ENCODE peak calls at places on chromosomes 11 and 22, in six cellular contexts. Y is Ammon's horn; S is D341Med; F is CD8-positive, alpha-beta memory T cell; T is T-cell; U is pons. Q is an unnamed sample.

GRCh38 chr11:101866619-101867491 is 48.0 kb upstream of the CEP126 start:
- DNase-seq in S (no peak), T (no peak), Y (no peak), U (no peak), F (no peak), Q (peak; percentile 63)

GRCh38 chr22:28381427-28382167 is 298.0 kb downstream of the TTC28 start:
- DNase-seq in Y (no peak), F (no peak), S (no peak), U (no peak), T (no peak), Q (peak; percentile 48)

GRCh38 chr11:106159846-106160245 is 82.4 kb downstream of the AASDHPPT start:
- DNase-seq in Y (no peak), S (no peak), T (no peak), U (no peak), F (no peak), Q (peak; percentile 53)

GRCh38 chr22:45526768-45527360 is 24.2 kb downstream of the FBLN1 start:
- DNase-seq in S (no peak), Y (no peak), T (no peak), F (no peak), U (no peak), Q (no peak)

GRCh38 chr11:3353066-3353465 is 25.9 kb downstream of the ZNF195 start:
- DNase-seq in T (no peak), S (no peak), F (no peak), U (no peak), Y (no peak), Q (no peak)

GRCh38 chr11:48022445-48022844 is 42.1 kb downstream of the PTPRJ start:
- DNase-seq in Y (no peak), U (no peak), T (no peak), S (no peak), F (no peak), Q (no peak)

GRCh38 chr11:74138572-74138971 is 32.2 kb downstream of the C2CD3 start:
- DNase-seq in Y (peak; percentile 49), U (peak; percentile 66), T (no peak), S (no peak), F (no peak), Q (peak; percentile 98)

GRCh38 chr11:44162662-44163061 is 67.2 kb downstream of the EXT2 start:
- DNase-seq in S (no peak), U (no peak), T (no peak), F (no peak), Y (no peak), Q (no peak)

GRCh38 chr22:47303161-47303890 is 540.9 kb downstream of the TBC1D22A start:
- DNase-seq in S (peak; percentile 8), U (no peak), Y (no peak), F (no peak), T (no peak), Q (no peak)

GRCh38 chr11:9735236-9735635 is 71.4 kb downstream of the SWAP70 start:
- DNase-seq in U (no peak), Y (no peak), S (no peak), F (no peak), T (no peak), Q (no peak)

GRCh38 chr11:61919841-61920631 is 2.7 kb upstream of the RAB3IL1 start:
- DNase-seq in F (no peak), Y (no peak), S (peak; percentile 24), U (no peak), T (no peak), Q (no peak)

GRCh38 chr22:45907996-45908395 is 69.0 kb downstream of the WNT7B start:
- DNase-seq in Y (no peak), U (no peak), F (no peak), T (no peak), S (no peak), Q (no peak)

GRCh38 chr11:122652495-122652894 is 3.0 kb upstream of the UBASH3B start:
- DNase-seq in Y (no peak), S (no peak), T (no peak), U (no peak), F (no peak), Q (no peak)

GRCh38 chr11:124762624-124763155 is 600 bp upstream of the ESAM start:
- DNase-seq in Y (no peak), F (no peak), S (peak; percentile 74), T (no peak), U (no peak), Q (no peak)

GRCh38 chr11:37858398-37858797 is 1260.4 kb upstream of the RAG2 start:
- DNase-seq in F (no peak), U (no peak), S (no peak), Y (no peak), T (no peak), Q (peak; percentile 0)

GRCh38 chr11:131748146-131749050 is 378.0 kb downstream of the NTM start:
- DNase-seq in S (peak; percentile 75), T (no peak), Y (peak; percentile 84), U (peak; percentile 81), F (no peak), Q (peak; percentile 79)

GRCh38 chr22:29216873-29217666 is 11.4 kb downstream of the EMID1 start:
- DNase-seq in U (peak; percentile 18), F (no peak), Y (peak; percentile 64), T (no peak), S (peak; percentile 26), Q (peak; percentile 82)

GRCh38 chr22:50010676-50011446 is 1.7 kb downstream of the IL17REL start:
- DNase-seq in F (peak; percentile 78), T (no peak), U (no peak), S (peak; percentile 43), Y (no peak), Q (no peak)

GRCh38 chr22:39999144-39999757 is 4.5 kb downstream of the FAM83F start:
- DNase-seq in Y (no peak), S (no peak), F (no peak), T (no peak), U (no peak), Q (peak; percentile 98)

GRCh38 chr22:38628444-38628843 is 27.7 kb downstream of the FAM227A start:
- DNase-seq in Y (no peak), U (no peak), T (no peak), S (no peak), F (no peak), Q (no peak)

GRCh38 chr11:11306855-11307254 is 46.2 kb downstream of the CSNK2A3 start:
- DNase-seq in U (no peak), Y (no peak), S (no peak), T (no peak), F (no peak), Q (peak; percentile 11)

GRCh38 chr22:48554893-48555552 is 1272.7 kb downstream of the BRD1 start:
- DNase-seq in T (no peak), Y (no peak), U (no peak), F (no peak), S (no peak), Q (no peak)

GRCh38 chr11:67265633-67266423 is 445 bp upstream of the GRK2 start:
- DNase-seq in T (peak; percentile 81), F (peak; percentile 80), U (no peak), Y (no peak), S (peak; percentile 94), Q (peak; percentile 31)

GRCh38 chr11:76802621-76803020 is 19.5 kb downstream of the TSKU start:
- DNase-seq in T (no peak), Y (no peak), U (no peak), F (no peak), S (peak; percentile 18), Q (no peak)

GRCh38 chr11:69460540-69461257 is 20.8 kb upstream of the LINC01488 start:
- DNase-seq in U (no peak), F (no peak), S (no peak), T (no peak), Y (no peak), Q (peak; percentile 86)

GRCh38 chr11:129747161-129747560 is 68.5 kb upstream of the TMEM45B start:
- DNase-seq in S (no peak), T (no peak), U (no peak), Y (no peak), F (no peak), Q (no peak)

GRCh38 chr22:24540470-24540869 is 14.5 kb downstream of the GUCD1 start:
- DNase-seq in U (no peak), F (no peak), S (no peak), T (no peak), Y (no peak), Q (no peak)

GRCh38 chr11:65537620-65538231 is 12.8 kb downstream of the SCYL1 start:
- DNase-seq in T (no peak), U (no peak), F (no peak), S (no peak), Y (no peak), Q (no peak)

GRCh38 chr11:76380161-76380976 is 563 bp downstream of the THAP12 start:
- DNase-seq in S (peak; percentile 72), Y (peak; percentile 13), U (no peak), F (peak; percentile 72), T (peak; percentile 33), Q (peak; percentile 15)

GRCh38 chr11:12294613-12295012 is 82.8 kb upstream of the PARVA start:
- DNase-seq in T (no peak), Y (no peak), F (no peak), S (no peak), U (no peak), Q (no peak)

GRCh38 chr11:63534895-63535461 is 1.6 kb upstream of the PLAAT4 start:
- DNase-seq in S (no peak), T (no peak), U (no peak), F (peak; percentile 63), Y (no peak), Q (no peak)

GRCh38 chr11:69159153-69159850 is 3.6 kb downstream of the SMIM38 start:
- DNase-seq in U (no peak), T (no peak), Y (no peak), S (no peak), F (peak; percentile 6), Q (no peak)

GRCh38 chr11:60265373-60266214 is 14.9 kb upstream of the MS4A4A start:
- DNase-seq in F (no peak), S (peak; percentile 50), T (no peak), U (peak; percentile 59), Y (peak; percentile 40), Q (peak; percentile 24)

GRCh38 chr11:72707032-72707431 is 32.8 kb upstream of the PDE2A start:
- DNase-seq in U (no peak), S (no peak), F (no peak), Y (no peak), T (no peak), Q (no peak)